ENCODE peak calls at places on chromosomes 4 and X, in five cellular contexts. One of them, this sample, is unnamed.

GRCh38 chrX:45309096-45309495 is 108.4 kb upstream of the DIPK2B start:
- DNase-seq in WTC11: no peak
- DNase-seq in SK-N-SH: no peak
- DNase-seq in H1: no peak
- DNase-seq in GM12878: no peak
- DNase-seq in this sample: no peak

GRCh38 chr4:128338634-128339355 is 51.2 kb upstream of the PGRMC2 start:
- DNase-seq in WTC11: no peak
- DNase-seq in SK-N-SH: no peak
- DNase-seq in H1: no peak
- DNase-seq in GM12878: no peak
- DNase-seq in this sample: no peak

GRCh38 chr4:89242864-89243740 is 64.5 kb downstream of the GPRIN3 start:
- DNase-seq in WTC11: no peak
- DNase-seq in SK-N-SH: no peak
- DNase-seq in H1: no peak
- DNase-seq in GM12878: no peak
- DNase-seq in this sample: no peak

GRCh38 chr4:26081795-26082498 is 167.9 kb downstream of the SMIM20 start:
- DNase-seq in WTC11: no peak
- DNase-seq in SK-N-SH: no peak
- DNase-seq in H1: no peak
- DNase-seq in GM12878: no peak
- DNase-seq in this sample: peak

GRCh38 chrX:125778256-125778655 is 387.8 kb downstream of the DCAF12L2 start:
- DNase-seq in WTC11: no peak
- DNase-seq in SK-N-SH: no peak
- DNase-seq in H1: no peak
- DNase-seq in GM12878: no peak
- DNase-seq in this sample: no peak

GRCh38 chr4:16082038-16082423 is 1.8 kb downstream of the PROM1 start:
- DNase-seq in WTC11: no peak
- DNase-seq in SK-N-SH: peak
- DNase-seq in H1: no peak
- DNase-seq in GM12878: no peak
- DNase-seq in this sample: no peak

GRCh38 chrX:72128881-72129280 is 2.8 kb downstream of the RTL5 start:
- DNase-seq in WTC11: peak
- DNase-seq in SK-N-SH: peak
- DNase-seq in H1: no peak
- DNase-seq in GM12878: no peak
- DNase-seq in this sample: peak

GRCh38 chrX:29172880-29173279 is 585.6 kb downstream of the IL1RAPL1 start:
- DNase-seq in WTC11: no peak
- DNase-seq in SK-N-SH: no peak
- DNase-seq in H1: no peak
- DNase-seq in GM12878: no peak
- DNase-seq in this sample: no peak

GRCh38 chr4:122224348-122224747 is 72.2 kb downstream of the BLTP1 start:
- DNase-seq in WTC11: peak
- DNase-seq in SK-N-SH: no peak
- DNase-seq in H1: no peak
- DNase-seq in GM12878: no peak
- DNase-seq in this sample: no peak

GRCh38 chr4:168868044-168868855 is 141.8 kb downstream of the CBR4 start:
- DNase-seq in WTC11: no peak
- DNase-seq in SK-N-SH: no peak
- DNase-seq in H1: no peak
- DNase-seq in GM12878: no peak
- DNase-seq in this sample: no peak

GRCh38 chr4:43999669-44000068 is 448.9 kb downstream of the KCTD8 start:
- DNase-seq in WTC11: no peak
- DNase-seq in SK-N-SH: no peak
- DNase-seq in H1: no peak
- DNase-seq in GM12878: no peak
- DNase-seq in this sample: no peak

GRCh38 chrX:19852014-19853005 is 35.1 kb downstream of the SH3KBP1 start:
- DNase-seq in WTC11: no peak
- DNase-seq in SK-N-SH: no peak
- DNase-seq in H1: no peak
- DNase-seq in GM12878: no peak
- DNase-seq in this sample: peak
- TF ChIP-seq MAX in WTC11: no peak
- TF ChIP-seq MAX in SK-N-SH: no peak
- TF ChIP-seq MAX in H1: no peak
- TF ChIP-seq MAX in GM12878: no peak
- TF ChIP-seq MAX in this sample: no peak

DNA sequence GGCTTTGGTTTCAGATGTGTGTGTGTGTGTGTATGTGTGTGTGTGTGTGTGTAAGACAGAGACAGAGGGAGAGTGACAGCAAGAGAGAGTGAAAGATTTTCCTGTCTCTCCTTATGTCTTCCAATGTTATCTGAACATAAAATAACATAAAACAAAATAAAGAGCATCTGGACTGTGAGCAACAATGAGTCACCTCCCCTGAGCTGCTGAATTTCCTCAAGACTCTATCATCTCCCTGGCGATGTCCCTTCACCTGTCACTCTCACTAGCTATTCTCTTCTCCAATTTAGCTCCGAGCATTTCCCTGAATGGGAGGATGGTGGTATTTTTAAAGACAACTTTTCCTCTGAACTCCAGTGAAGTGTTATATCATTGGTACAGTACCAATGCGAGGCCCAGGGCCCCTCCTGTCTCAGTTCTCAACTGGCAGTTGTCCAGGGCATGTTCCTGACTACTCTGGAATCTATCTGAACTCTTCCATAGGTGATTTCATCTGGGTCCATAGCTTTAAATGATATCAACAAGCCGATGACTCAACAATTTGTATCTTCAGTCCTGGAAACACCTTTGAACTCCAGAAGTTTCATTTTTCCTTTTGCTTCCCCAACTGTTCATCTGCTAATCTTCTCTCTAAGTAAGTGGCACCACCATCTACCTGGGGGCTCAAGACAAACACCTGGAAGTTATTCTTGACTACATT is 195.0 kb upstream of the CLNK start:
- DNase-seq in WTC11: no peak
- DNase-seq in SK-N-SH: no peak
- DNase-seq in H1: no peak
- DNase-seq in GM12878: no peak
- DNase-seq in this sample: no peak
- TF ChIP-seq MAX in WTC11: no peak
- TF ChIP-seq MAX in SK-N-SH: no peak
- TF ChIP-seq MAX in H1: no peak
- TF ChIP-seq MAX in GM12878: no peak
- TF ChIP-seq MAX in this sample: no peak

GRCh38 chr4:179521937-179522336 is 2079.7 kb upstream of the AGA start:
- DNase-seq in WTC11: no peak
- DNase-seq in SK-N-SH: peak
- DNase-seq in H1: no peak
- DNase-seq in GM12878: no peak
- DNase-seq in this sample: no peak
- TF ChIP-seq MAX in WTC11: no peak
- TF ChIP-seq MAX in SK-N-SH: no peak
- TF ChIP-seq MAX in H1: no peak
- TF ChIP-seq MAX in GM12878: no peak
- TF ChIP-seq MAX in this sample: no peak

DNA sequence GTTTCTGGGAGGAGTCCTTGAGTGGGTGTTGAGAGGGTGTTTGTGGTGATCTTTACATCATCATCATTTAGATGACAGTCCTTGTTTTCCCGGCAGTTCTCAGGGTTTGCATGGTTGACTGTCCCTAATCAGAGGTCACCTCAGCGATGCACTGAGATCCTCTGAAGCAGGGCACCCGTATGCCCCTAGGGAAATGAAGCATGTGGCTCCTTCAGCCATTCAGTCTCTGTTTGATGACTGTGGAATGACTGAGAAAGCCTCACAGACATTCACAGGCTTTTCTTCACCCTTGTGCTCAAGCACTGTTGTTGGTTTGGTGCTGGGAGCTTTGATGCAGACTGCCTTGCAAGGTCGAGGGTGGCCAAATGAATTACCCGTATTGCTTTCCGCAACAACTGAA is 474.8 kb downstream of the SPRY1 start:
- DNase-seq in WTC11: no peak
- DNase-seq in SK-N-SH: no peak
- DNase-seq in H1: no peak
- DNase-seq in GM12878: no peak
- DNase-seq in this sample: no peak
- TF ChIP-seq MAX in WTC11: no peak
- TF ChIP-seq MAX in SK-N-SH: no peak
- TF ChIP-seq MAX in H1: no peak
- TF ChIP-seq MAX in GM12878: no peak
- TF ChIP-seq MAX in this sample: no peak

GRCh38 chr4:55933611-55934010 is 15.1 kb upstream of the CEP135 start:
- DNase-seq in WTC11: no peak
- DNase-seq in SK-N-SH: no peak
- DNase-seq in H1: no peak
- DNase-seq in GM12878: no peak
- DNase-seq in this sample: no peak
- TF ChIP-seq MAX in WTC11: no peak
- TF ChIP-seq MAX in SK-N-SH: no peak
- TF ChIP-seq MAX in H1: no peak
- TF ChIP-seq MAX in GM12878: no peak
- TF ChIP-seq MAX in this sample: no peak

GRCh38 chrX:254630-255215 is 26.5 kb upstream of the PLCXD1 start:
- DNase-seq in WTC11: no peak
- DNase-seq in SK-N-SH: no peak
- DNase-seq in H1: no peak
- DNase-seq in GM12878: no peak
- DNase-seq in this sample: no peak

GRCh38 chrX:255923-256331 is 25.3 kb upstream of the PLCXD1 start:
- DNase-seq in WTC11: no peak
- DNase-seq in SK-N-SH: no peak
- DNase-seq in H1: no peak
- DNase-seq in GM12878: no peak
- DNase-seq in this sample: no peak

GRCh38 chrX:257681-258289 is 23.4 kb upstream of the PLCXD1 start:
- DNase-seq in WTC11: no peak
- DNase-seq in SK-N-SH: no peak
- DNase-seq in H1: no peak
- DNase-seq in GM12878: no peak
- DNase-seq in this sample: no peak

GRCh38 chrX:253451-254297 is 27.5 kb upstream of the PLCXD1 start:
- DNase-seq in WTC11: no peak
- DNase-seq in SK-N-SH: no peak
- DNase-seq in H1: no peak
- DNase-seq in GM12878: no peak
- DNase-seq in this sample: no peak

DNA sequence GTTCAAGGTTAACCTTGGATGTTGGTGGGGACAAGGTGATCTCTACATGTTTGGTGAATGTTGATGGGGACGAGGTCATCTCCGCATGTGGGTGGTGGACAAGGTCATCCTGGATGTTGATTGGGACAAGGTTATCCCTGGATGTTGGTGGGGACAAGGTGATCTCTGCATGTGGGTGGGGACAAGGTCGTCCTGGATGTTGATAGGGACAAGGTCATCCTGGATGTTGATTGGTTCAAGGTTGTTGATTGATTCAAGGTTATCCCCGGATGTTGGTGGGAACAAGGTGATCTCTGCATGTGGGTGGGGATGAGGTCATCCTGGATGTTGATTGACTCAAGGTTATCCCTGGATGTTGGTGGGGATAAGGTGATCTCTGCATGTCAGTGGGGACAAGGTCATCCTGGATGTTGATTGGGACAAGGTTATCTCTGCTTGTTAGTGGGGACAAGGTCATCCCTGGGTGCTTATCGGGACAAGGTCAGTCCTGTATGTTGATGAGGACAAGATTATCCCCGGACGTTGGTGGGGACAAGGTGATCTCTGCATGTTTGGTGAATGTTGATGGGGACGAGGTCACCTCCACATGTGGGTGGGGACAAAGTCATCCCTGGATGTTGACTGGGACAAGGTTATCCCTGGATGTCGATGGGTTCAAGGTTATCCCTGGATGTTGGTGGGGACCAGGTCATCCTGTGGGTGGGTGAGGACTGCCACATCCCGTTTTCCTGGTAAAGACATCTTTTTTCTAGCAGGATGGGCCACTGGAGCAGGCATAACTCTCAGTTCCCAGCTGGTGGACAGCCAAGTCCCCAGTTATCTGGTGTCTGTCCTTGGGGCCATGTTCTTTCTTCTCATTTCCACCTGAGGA is 28.5 kb upstream of the PLCXD1 start:
- DNase-seq in WTC11: no peak
- DNase-seq in SK-N-SH: no peak
- DNase-seq in H1: no peak
- DNase-seq in GM12878: no peak
- DNase-seq in this sample: no peak
- TF ChIP-seq MAX in WTC11: no peak
- TF ChIP-seq MAX in SK-N-SH: no peak
- TF ChIP-seq MAX in H1: no peak
- TF ChIP-seq MAX in GM12878: no peak
- TF ChIP-seq MAX in this sample: no peak

DNA sequence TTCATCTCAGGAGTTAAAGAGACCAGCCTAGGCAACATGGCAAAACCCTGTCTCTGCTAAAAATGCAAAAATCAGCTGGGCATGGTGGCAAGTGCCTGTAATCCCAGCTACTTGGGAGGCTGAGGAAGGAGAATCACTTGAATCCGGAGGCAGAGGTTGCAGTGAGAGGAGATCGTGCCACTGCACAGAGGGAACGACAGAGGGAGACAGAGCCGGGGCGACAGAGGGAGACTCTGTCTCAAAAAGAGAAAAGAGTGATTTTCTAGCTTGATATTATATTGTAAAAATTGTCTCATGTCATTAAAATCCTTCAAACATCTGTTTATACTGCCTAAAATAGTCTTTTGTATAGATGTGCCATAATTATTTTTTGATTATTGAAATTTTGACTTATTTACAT is 225.4 kb upstream of the AGA start:
- DNase-seq in WTC11: no peak
- DNase-seq in SK-N-SH: no peak
- DNase-seq in H1: no peak
- DNase-seq in GM12878: no peak
- DNase-seq in this sample: no peak
- TF ChIP-seq MAX in WTC11: no peak
- TF ChIP-seq MAX in SK-N-SH: no peak
- TF ChIP-seq MAX in H1: no peak
- TF ChIP-seq MAX in GM12878: no peak
- TF ChIP-seq MAX in this sample: no peak

GRCh38 chrX:13283512-13283911 is 36.3 kb downstream of the ATXN3L start:
- DNase-seq in WTC11: peak
- DNase-seq in SK-N-SH: no peak
- DNase-seq in H1: no peak
- DNase-seq in GM12878: no peak
- DNase-seq in this sample: peak
- TF ChIP-seq MAX in WTC11: no peak
- TF ChIP-seq MAX in SK-N-SH: no peak
- TF ChIP-seq MAX in H1: peak
- TF ChIP-seq MAX in GM12878: no peak
- TF ChIP-seq MAX in this sample: peak

This sample was measured in NB4.